ENCODE peak calls at places on chromosomes 2 and 18, in eight cellular contexts. U, Y, Q, E, I, V, H and M are unnamed samples. For H3K4me1, the result is how much of the 10 kb centered on the place peaks cover.

GRCh38 chr2:38722271-38723115 is 28.7 kb downstream of the SRSF7 start:
- DNase-seq in E (peak), I (no peak), Q (no peak), V (no peak), H (no peak), Y (no peak), U (no peak), M (no peak)

GRCh38 chr2:165568361-165568760 is 98.9 kb downstream of the CSRNP3 start:
- DNase-seq in E (no peak), V (no peak), I (no peak), U (no peak), Y (no peak), H (no peak), Q (no peak), M (no peak)

GRCh38 chr2:25257931-25258771 is 83.6 kb downstream of the DNMT3A start:
- DNase-seq in E (no peak), I (no peak), U (no peak), V (no peak), H (no peak), Y (no peak), Q (no peak), M (no peak)

GRCh38 chr2:227503433-227504406 is 31.8 kb downstream of the AGFG1 start:
- DNase-seq in Y (no peak), U (peak), I (no peak), E (no peak), Q (no peak), V (no peak), H (peak), M (no peak)

GRCh38 chr18:49849331-49850217 is 36.2 kb upstream of the ACAA2 start:
- DNase-seq in Y (no peak), E (no peak), H (peak), Q (no peak), U (peak), V (no peak), I (no peak), M (no peak)

GRCh38 chr18:68972176-68972575 is 174.3 kb downstream of the CCDC102B start:
- DNase-seq in Q (no peak), U (no peak), Y (no peak), E (no peak), H (no peak), V (no peak), I (no peak), M (no peak)

GRCh38 chr2:226652388-226652787 is 147.2 kb downstream of the IRS1 start:
- DNase-seq in H (no peak), Y (no peak), U (no peak), E (peak), I (no peak), Q (no peak), V (no peak), M (no peak)

GRCh38 chr2:124571836-124572235 is 546.7 kb downstream of the CNTNAP5 start:
- DNase-seq in Y (no peak), I (no peak), E (no peak), U (no peak), V (no peak), Q (no peak), H (no peak), M (no peak)

GRCh38 chr2:241768251-241768711 is 8.3 kb upstream of the GAL3ST2 start:
- DNase-seq in H (no peak), I (no peak), U (no peak), Y (no peak), V (peak), E (no peak), Q (no peak), M (no peak)

GRCh38 chr18:55781481-55781957 is 193.5 kb upstream of the TCF4 start:
- DNase-seq in Q (peak), U (no peak), E (no peak), V (no peak), Y (peak), H (peak), I (no peak), M (no peak)

GRCh38 chr2:20198001-20198400 is 26.9 kb downstream of the SDC1 start:
- DNase-seq in H (no peak), I (no peak), Y (peak), E (no peak), V (no peak), Q (no peak), U (peak), M (no peak)

GRCh38 chr2:64730551-64731305 is 77.0 kb upstream of the SERTAD2 start:
- DNase-seq in U (peak), Y (peak), E (peak), I (peak), V (peak), Q (no peak), H (peak), M (peak)

GRCh38 chr2:38264649-38265322 is 112.3 kb downstream of the ATL2 start:
- DNase-seq in H (no peak), Y (no peak), U (no peak), Q (no peak), I (no peak), V (no peak), E (no peak), M (no peak)

GRCh38 chr2:128433911-128434550 is 115.4 kb upstream of the HS6ST1 start:
- DNase-seq in H (no peak), Y (peak), E (no peak), V (peak), I (peak), Q (no peak), U (no peak), M (no peak)

GRCh38 chr2:240429872-240430491 is 5.5 kb upstream of the GPC1 start:
- DNase-seq in Y (peak), I (peak), V (no peak), U (peak), Q (no peak), H (no peak), E (no peak), M (no peak)

GRCh38 chr2:99380376-99381010 is 43.3 kb downstream of the EIF5B start:
- DNase-seq in Q (no peak), H (no peak), V (no peak), I (no peak), U (no peak), E (no peak), Y (no peak), M (no peak)

GRCh38 chr2:30232027-30232800 is 880 bp downstream of the LBH start:
- DNase-seq in I (no peak), Y (peak), Q (no peak), E (peak), H (peak), V (peak), U (peak), M (peak)

GRCh38 chr2:11160731-11161455 is 5.6 kb downstream of the SLC66A3 start:
- DNase-seq in U (no peak), Q (no peak), Y (no peak), E (peak), I (no peak), H (no peak), V (no peak), M (no peak)

GRCh38 chr2:171522057-171522803 is at the start of gene CYBRD1:
- DNase-seq in I (peak), U (peak), V (peak), Y (peak), H (peak), E (peak), Q (no peak), M (no peak)

GRCh38 chr2:14385043-14385442 is 247.5 kb upstream of the LRATD1 start:
- DNase-seq in U (no peak), I (no peak), H (no peak), Y (no peak), E (no peak), Q (no peak), V (no peak), M (no peak)

GRCh38 chr2:127664065-127664894 is 11.1 kb downstream of the LIMS2 start:
- DNase-seq in H (no peak), Y (peak), E (no peak), U (no peak), V (no peak), I (no peak), Q (no peak), M (no peak)

GRCh38 chr2:24047703-24048033 is 477 bp upstream of the WDCP start:
- DNase-seq in Q (no peak), Y (no peak), H (no peak), U (no peak), I (no peak), E (no peak), V (no peak), M (no peak)

GRCh38 chr2:45169339-45170190 is 160.3 kb upstream of the SIX2 start:
- DNase-seq in U (peak), Q (no peak), H (no peak), V (peak), I (no peak), Y (peak), E (no peak), M (no peak)

GRCh38 chr2:62055724-62056336 is 140.1 kb upstream of the B3GNT2 start:
- DNase-seq in Q (no peak), I (no peak), E (no peak), Y (no peak), H (no peak), V (no peak), U (no peak), M (no peak)

DNA sequence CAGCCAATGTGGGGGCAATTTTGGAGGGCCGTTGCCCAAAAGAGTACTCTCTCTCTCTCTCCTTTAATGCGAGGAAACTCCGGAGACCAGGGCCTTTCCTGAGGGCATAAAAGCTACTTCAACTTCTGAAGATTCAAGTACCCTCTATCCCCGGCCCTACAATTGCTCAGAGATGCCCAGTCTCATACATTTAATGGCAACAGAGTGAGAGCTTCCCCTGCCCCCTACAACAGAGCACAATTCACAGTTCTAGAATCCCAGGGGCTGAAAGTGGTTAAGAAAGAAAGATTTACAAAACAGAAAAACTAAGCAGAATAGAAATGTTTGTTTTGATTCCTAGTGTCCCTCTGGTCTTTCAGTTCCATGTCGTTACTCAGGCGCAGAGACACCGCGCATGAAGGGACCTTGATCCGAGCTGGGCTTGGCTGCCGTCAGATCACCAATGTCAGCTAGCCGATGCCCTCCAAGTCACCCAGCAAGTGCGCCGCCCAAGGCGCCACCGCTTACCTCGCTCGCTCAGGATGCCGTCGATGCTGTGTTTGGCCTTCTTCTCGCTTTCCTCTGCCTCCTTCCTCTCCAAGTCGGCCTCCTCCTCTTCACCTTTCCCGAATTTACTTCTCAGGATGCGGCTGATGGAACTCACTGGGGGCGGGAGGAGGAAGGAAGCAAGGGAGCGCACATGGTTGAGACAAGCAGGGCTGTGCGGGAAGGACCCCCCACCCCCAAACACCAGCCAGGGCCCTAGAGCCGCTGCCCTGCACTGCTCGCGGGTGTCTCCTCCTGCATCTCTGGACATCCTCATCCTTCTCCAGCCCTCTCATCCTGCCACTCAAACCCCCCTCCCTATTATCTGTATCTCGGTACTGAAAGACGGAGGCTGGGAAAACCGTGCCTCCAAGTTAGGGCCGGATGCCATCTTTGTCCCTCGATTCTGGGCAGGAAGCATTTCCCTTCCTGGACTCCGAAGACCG is 4.9 kb downstream of the PAX3 start:
- DNase-seq in H (no peak), Y (peak), V (no peak), I (no peak), U (no peak), E (no peak), Q (no peak), M (no peak)
- H3K4me3 ChIP-seq in H (no peak), Y (no peak), V (no peak), I (no peak), U (no peak), E (no peak), Q (no peak), M (no peak)

DNA sequence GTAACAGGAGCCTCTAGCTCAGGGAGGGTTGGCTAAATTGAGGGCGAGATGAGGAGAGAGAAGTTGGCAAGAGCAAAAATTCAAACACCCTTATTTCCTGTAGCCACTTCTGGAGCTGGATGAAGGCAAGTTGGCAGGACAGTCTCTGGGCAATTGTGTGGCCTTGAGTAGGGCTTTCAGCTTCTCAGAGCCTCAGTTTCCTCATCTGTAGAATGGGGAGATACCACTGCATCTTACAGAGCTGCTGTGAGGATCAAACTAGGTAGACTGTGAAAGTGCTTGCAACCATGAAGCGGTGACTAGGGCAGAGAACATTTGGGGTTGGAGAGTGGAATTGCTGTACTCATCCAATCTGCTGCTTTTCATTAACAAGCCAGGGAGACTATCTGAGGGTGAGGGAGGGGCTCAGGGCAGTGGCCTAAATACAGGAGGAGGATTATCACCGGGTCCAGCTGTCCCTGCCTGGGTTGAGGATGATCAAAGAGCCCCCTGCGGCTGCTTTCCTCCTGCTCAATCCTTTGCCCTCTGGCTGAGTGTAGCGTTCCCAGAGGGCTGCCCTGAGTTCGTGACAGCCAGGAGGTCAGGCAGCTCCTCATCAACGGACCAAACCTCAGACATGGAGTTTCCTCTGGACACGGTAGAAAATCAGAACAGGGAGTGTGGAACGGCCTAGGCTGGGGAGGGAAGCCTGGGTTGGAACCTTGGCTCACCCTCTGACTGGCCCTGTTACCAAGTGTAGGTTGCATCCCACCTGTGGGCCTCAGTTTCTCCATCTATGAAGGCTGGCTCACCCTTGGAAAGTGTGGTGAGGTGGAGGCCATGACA is 23.7 kb downstream of the CIB4 start:
- DNase-seq in Q (no peak), H (no peak), I (no peak), E (no peak), U (no peak), Y (no peak), V (no peak), M (no peak)
- H3K4me1 ChIP-seq in Q (under half), H (under half), I (under half), E (under half), U (under half), Y (under half), V (under half), M (under half)

GRCh38 chr2:221710744-221711143 is 138.6 kb upstream of the EPHA4 start:
- DNase-seq in Y (no peak), I (no peak), V (no peak), U (no peak), H (no peak), Q (no peak), E (no peak), M (no peak)
- H3K27ac ChIP-seq in Y (no peak), I (no peak), V (no peak), U (no peak), H (no peak), Q (no peak), E (no peak), M (no peak)

DNA sequence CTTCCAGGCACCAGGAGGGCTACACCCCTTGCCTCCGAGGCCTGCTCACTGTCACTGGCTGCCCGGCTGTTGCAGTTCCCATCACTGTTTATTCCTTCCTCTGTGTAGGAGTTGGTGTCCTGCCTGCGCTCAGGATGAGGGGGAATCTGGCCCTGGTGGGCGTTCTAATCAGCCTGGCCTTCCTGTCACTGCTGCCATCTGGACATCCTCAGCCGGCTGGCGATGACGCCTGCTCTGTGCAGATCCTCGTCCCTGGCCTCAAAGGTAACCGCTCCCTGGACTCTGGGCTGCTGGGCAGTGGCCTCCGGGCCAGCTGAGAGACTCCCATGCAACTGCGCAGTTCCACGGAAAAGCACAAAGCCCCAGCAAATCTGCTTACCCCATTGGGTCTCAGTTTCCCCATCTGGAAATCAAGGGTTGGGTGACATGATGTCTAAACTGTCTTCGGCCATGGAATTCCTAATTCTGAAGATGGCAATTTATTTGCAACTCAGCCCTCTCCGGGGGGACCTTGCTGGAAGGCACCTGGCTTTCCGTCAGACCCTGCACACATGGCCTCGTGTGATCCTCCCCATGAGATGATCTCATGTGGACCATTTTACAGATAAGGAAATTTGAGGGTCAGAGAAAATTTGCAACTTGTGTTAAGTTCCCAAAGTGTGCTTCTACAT is 9.4 kb downstream of the COLEC11 start:
- DNase-seq in U (no peak), H (no peak), E (no peak), I (no peak), V (no peak), Q (no peak), Y (no peak), M (no peak)
- H3K4me3 ChIP-seq in U (no peak), H (no peak), E (no peak), I (no peak), V (no peak), Q (no peak), Y (no peak), M (no peak)

GRCh38 chr2:111904726-111905476 is 6.5 kb downstream of the MERTK start:
- DNase-seq in V (no peak), E (no peak), H (peak), Q (no peak), U (no peak), I (no peak), Y (no peak), M (no peak)
- H3K4me1 ChIP-seq in V (under half), E (under half), H (under half), Q (under half), U (under half), I (under half), Y (under half), M (under half)

DNA sequence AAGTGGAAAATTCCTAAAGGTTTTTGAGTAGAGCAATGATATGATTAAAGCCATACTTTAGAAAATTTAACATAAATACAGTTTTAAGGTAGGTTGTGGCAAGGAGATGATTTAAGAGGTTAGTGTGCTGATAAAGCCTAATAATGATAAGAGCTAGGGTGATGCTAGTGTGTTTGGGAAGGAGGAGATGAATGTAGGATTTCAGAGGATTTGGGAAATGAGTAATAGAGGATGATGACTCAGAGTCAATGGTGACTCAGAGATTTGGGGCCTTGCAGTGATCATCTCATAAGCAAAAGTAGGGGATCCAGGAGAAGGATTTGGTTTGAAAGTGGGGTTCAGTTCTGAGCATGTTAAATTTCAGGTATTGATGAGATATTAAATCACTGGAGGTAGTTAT is 23.3 kb downstream of the STAMBP start:
- DNase-seq in H (peak), U (no peak), V (no peak), E (no peak), Q (no peak), Y (no peak), I (no peak), M (no peak)
- H3K27ac ChIP-seq in H (peak), U (no peak), V (no peak), E (no peak), Q (no peak), Y (no peak), I (no peak), M (no peak)

DNA sequence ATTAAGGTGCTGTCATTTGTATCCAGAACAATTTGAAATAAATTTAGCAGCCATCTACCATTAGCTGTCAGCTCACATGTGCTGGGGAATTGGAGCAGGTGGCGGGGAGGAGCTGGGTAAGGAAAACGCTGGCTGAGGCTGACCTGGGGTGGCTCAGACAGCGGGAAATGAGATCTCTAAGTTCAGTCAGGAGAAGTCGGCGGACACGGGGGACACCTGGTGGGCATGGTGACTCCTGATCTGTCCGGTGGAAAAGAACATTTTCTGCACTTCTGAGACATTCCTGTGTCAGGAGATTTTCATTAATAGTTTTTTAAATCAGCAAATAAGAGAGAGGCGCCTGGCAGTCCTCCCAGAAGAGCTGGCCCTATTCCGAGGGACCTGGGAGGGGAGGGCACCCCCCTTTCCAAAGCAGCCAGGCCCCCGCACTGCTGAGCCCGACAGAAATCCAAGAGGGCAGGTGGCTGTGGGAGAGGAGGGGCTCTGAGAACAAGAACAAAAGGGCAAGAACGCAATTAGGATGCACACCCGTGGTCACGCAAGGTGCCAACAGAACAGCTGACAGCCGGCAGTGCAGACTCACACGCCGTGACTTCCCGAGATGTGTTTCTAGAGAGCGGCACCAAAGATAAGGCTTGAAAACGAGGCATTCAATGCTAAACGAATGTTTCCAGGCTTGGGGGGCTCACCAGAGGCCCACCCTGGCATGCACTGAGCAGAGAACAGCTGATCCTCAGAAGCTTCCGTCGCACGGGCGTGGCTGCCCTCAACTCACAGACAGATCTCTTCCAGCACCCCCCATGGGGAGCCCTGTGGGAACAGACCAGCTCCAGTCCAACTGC is 26.4 kb downstream of the SLC66A2 start:
- DNase-seq in U (peak), Q (no peak), E (no peak), I (no peak), H (no peak), Y (peak), V (no peak), M (no peak)
- H3K4me3 ChIP-seq in U (peak), Q (no peak), E (no peak), I (no peak), H (no peak), Y (no peak), V (no peak), M (no peak)

DNA sequence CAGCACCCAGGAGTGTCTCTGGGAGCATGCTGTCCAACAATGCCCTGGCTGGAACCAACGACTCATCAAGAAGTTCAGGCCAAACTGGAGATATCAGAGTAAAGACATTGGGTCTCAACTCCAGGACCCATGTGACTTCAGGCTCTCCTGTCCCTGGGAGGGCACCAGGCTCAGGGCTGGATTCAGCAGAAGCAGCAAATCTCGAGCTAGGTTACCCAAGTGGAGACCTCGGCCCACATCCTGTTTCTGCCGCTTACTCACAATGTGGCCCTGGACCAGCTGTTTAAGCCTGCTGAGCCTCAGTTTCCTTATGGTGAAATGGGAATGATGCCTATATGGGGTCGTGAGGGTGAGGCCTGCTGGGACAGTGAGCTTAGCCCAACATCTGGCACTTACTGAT is 9.3 kb upstream of the OTOF start:
- DNase-seq in U (no peak), Y (no peak), H (no peak), Q (no peak), I (no peak), E (no peak), V (peak), M (no peak)
- H3K4me1 ChIP-seq in U (under half), Y (under half), H (under half), Q (under half), I (under half), E (under half), V (under half), M (under half)